ENCODE peak calls at places on chromosomes 13 and 19, in eight cellular contexts. One of them, this sample, is unnamed. For H3K4me1, the result is how much of the 10 kb centered on the place peaks cover.

GRCh38 chr19:5947435-5947834 is 30.5 kb downstream of the RANBP3 start:
- DNase-seq in fibroblast of lung: peak
- DNase-seq in body of pancreas: peak
- DNase-seq in adipocyte: no peak
- DNase-seq in RWPE2: no peak
- DNase-seq in IMR-90: peak
- DNase-seq in astrocyte: peak
- DNase-seq in CD8-positive, alpha-beta memory T cell: no peak
- DNase-seq in this sample: no peak

GRCh38 chr13:66469745-66470144 is 760.4 kb downstream of the PCDH9 start:
- DNase-seq in fibroblast of lung: no peak
- DNase-seq in body of pancreas: no peak
- DNase-seq in adipocyte: no peak
- DNase-seq in RWPE2: no peak
- DNase-seq in IMR-90: no peak
- DNase-seq in astrocyte: no peak
- DNase-seq in CD8-positive, alpha-beta memory T cell: no peak
- DNase-seq in this sample: no peak

GRCh38 chr13:77733674-77734073 is 36.2 kb downstream of the SLAIN1 start:
- DNase-seq in fibroblast of lung: no peak
- DNase-seq in body of pancreas: no peak
- DNase-seq in adipocyte: no peak
- DNase-seq in RWPE2: no peak
- DNase-seq in IMR-90: no peak
- DNase-seq in astrocyte: no peak
- DNase-seq in CD8-positive, alpha-beta memory T cell: no peak
- DNase-seq in this sample: no peak

GRCh38 chr13:114077938-114078335 is 54.5 kb downstream of the RASA3 start:
- DNase-seq in fibroblast of lung: peak
- DNase-seq in body of pancreas: no peak
- DNase-seq in adipocyte: peak
- DNase-seq in RWPE2: no peak
- DNase-seq in IMR-90: peak
- DNase-seq in astrocyte: peak
- DNase-seq in CD8-positive, alpha-beta memory T cell: no peak
- DNase-seq in this sample: no peak

GRCh38 chr13:38872693-38873092 is 117.9 kb downstream of the STOML3 start:
- DNase-seq in fibroblast of lung: peak
- DNase-seq in body of pancreas: peak
- DNase-seq in adipocyte: peak
- DNase-seq in RWPE2: no peak
- DNase-seq in IMR-90: peak
- DNase-seq in astrocyte: peak
- DNase-seq in CD8-positive, alpha-beta memory T cell: peak
- DNase-seq in this sample: peak

GRCh38 chr13:73898276-73898675 is 235.9 kb downstream of the KLF12 start:
- DNase-seq in fibroblast of lung: no peak
- DNase-seq in body of pancreas: no peak
- DNase-seq in adipocyte: no peak
- DNase-seq in RWPE2: no peak
- DNase-seq in IMR-90: no peak
- DNase-seq in astrocyte: no peak
- DNase-seq in CD8-positive, alpha-beta memory T cell: no peak
- DNase-seq in this sample: no peak

GRCh38 chr13:27276188-27276587 is 5.6 kb downstream of the RASL11A start:
- DNase-seq in fibroblast of lung: no peak
- DNase-seq in body of pancreas: no peak
- DNase-seq in adipocyte: peak
- DNase-seq in RWPE2: no peak
- DNase-seq in IMR-90: peak
- DNase-seq in astrocyte: no peak
- DNase-seq in CD8-positive, alpha-beta memory T cell: no peak
- DNase-seq in this sample: no peak

GRCh38 chr19:8461376-8461775 is 16.6 kb downstream of the HNRNPM start:
- DNase-seq in fibroblast of lung: no peak
- DNase-seq in body of pancreas: no peak
- DNase-seq in adipocyte: no peak
- DNase-seq in RWPE2: no peak
- DNase-seq in IMR-90: no peak
- DNase-seq in astrocyte: no peak
- DNase-seq in CD8-positive, alpha-beta memory T cell: no peak
- DNase-seq in this sample: no peak

GRCh38 chr19:49869484-49870308 is 2.3 kb upstream of the PNKP start:
- DNase-seq in fibroblast of lung: peak
- DNase-seq in body of pancreas: peak
- DNase-seq in adipocyte: peak
- DNase-seq in RWPE2: peak
- DNase-seq in IMR-90: peak
- DNase-seq in astrocyte: peak
- DNase-seq in CD8-positive, alpha-beta memory T cell: peak
- DNase-seq in this sample: peak

GRCh38 chr13:27641711-27642502 is 20.2 kb downstream of the POLR1D start:
- DNase-seq in fibroblast of lung: peak
- DNase-seq in body of pancreas: no peak
- DNase-seq in adipocyte: no peak
- DNase-seq in RWPE2: no peak
- DNase-seq in IMR-90: no peak
- DNase-seq in astrocyte: peak
- DNase-seq in CD8-positive, alpha-beta memory T cell: no peak
- DNase-seq in this sample: no peak

GRCh38 chr19:41367848-41368301 is 3.9 kb upstream of the B9D2 start:
- DNase-seq in fibroblast of lung: peak
- DNase-seq in body of pancreas: peak
- DNase-seq in adipocyte: peak
- DNase-seq in RWPE2: no peak
- DNase-seq in IMR-90: peak
- DNase-seq in astrocyte: peak
- DNase-seq in CD8-positive, alpha-beta memory T cell: no peak
- DNase-seq in this sample: no peak

GRCh38 chr19:39968789-39969188 is 2.2 kb upstream of the PSMC4 start:
- DNase-seq in fibroblast of lung: no peak
- DNase-seq in body of pancreas: no peak
- DNase-seq in adipocyte: no peak
- DNase-seq in RWPE2: no peak
- DNase-seq in IMR-90: no peak
- DNase-seq in astrocyte: no peak
- DNase-seq in CD8-positive, alpha-beta memory T cell: no peak
- DNase-seq in this sample: no peak

GRCh38 chr13:27446986-27447583 is 3.3 kb downstream of the MTIF3 start:
- DNase-seq in fibroblast of lung: no peak
- DNase-seq in body of pancreas: no peak
- DNase-seq in adipocyte: no peak
- DNase-seq in RWPE2: no peak
- DNase-seq in IMR-90: no peak
- DNase-seq in astrocyte: no peak
- DNase-seq in CD8-positive, alpha-beta memory T cell: peak
- DNase-seq in this sample: peak

GRCh38 chr13:29270536-29271045 is 324.9 kb downstream of the SLC7A1 start:
- DNase-seq in fibroblast of lung: no peak
- DNase-seq in body of pancreas: no peak
- DNase-seq in adipocyte: no peak
- DNase-seq in RWPE2: no peak
- DNase-seq in IMR-90: no peak
- DNase-seq in astrocyte: no peak
- DNase-seq in CD8-positive, alpha-beta memory T cell: no peak
- DNase-seq in this sample: no peak

GRCh38 chr13:76934671-76935070 is 13.6 kb upstream of the ACOD1 start:
- DNase-seq in fibroblast of lung: no peak
- DNase-seq in body of pancreas: no peak
- DNase-seq in adipocyte: peak
- DNase-seq in RWPE2: no peak
- DNase-seq in IMR-90: no peak
- DNase-seq in astrocyte: no peak
- DNase-seq in CD8-positive, alpha-beta memory T cell: no peak
- DNase-seq in this sample: no peak

GRCh38 chr19:35977446-35978222 is 17.4 kb upstream of the SDHAF1 start:
- DNase-seq in fibroblast of lung: no peak
- DNase-seq in body of pancreas: no peak
- DNase-seq in adipocyte: no peak
- DNase-seq in RWPE2: no peak
- DNase-seq in IMR-90: no peak
- DNase-seq in astrocyte: no peak
- DNase-seq in CD8-positive, alpha-beta memory T cell: no peak
- DNase-seq in this sample: peak

GRCh38 chr19:29603308-29603707 is 2.8 kb upstream of the POP4 start:
- DNase-seq in fibroblast of lung: no peak
- DNase-seq in body of pancreas: no peak
- DNase-seq in adipocyte: no peak
- DNase-seq in RWPE2: no peak
- DNase-seq in IMR-90: no peak
- DNase-seq in astrocyte: no peak
- DNase-seq in CD8-positive, alpha-beta memory T cell: no peak
- DNase-seq in this sample: no peak

GRCh38 chr13:112719556-112719955 is 29.7 kb downstream of the ATP11A start:
- DNase-seq in fibroblast of lung: no peak
- DNase-seq in body of pancreas: no peak
- DNase-seq in adipocyte: no peak
- DNase-seq in RWPE2: no peak
- DNase-seq in IMR-90: no peak
- DNase-seq in astrocyte: no peak
- DNase-seq in CD8-positive, alpha-beta memory T cell: no peak
- DNase-seq in this sample: no peak

GRCh38 chr13:100887729-100888151 is 213.1 kb upstream of the TMTC4 start:
- DNase-seq in fibroblast of lung: peak
- DNase-seq in body of pancreas: no peak
- DNase-seq in adipocyte: peak
- DNase-seq in RWPE2: no peak
- DNase-seq in IMR-90: peak
- DNase-seq in astrocyte: peak
- DNase-seq in CD8-positive, alpha-beta memory T cell: no peak
- DNase-seq in this sample: no peak

GRCh38 chr19:52785506-52785905 is 1.1 kb downstream of the ZNF600 start:
- DNase-seq in fibroblast of lung: no peak
- DNase-seq in body of pancreas: no peak
- DNase-seq in adipocyte: no peak
- DNase-seq in RWPE2: no peak
- DNase-seq in IMR-90: no peak
- DNase-seq in astrocyte: no peak
- DNase-seq in CD8-positive, alpha-beta memory T cell: no peak
- DNase-seq in this sample: no peak
- H3K4me3 ChIP-seq in fibroblast of lung: no peak
- H3K4me3 ChIP-seq in body of pancreas: no peak
- H3K4me3 ChIP-seq in adipocyte: peak
- H3K4me3 ChIP-seq in RWPE2: peak
- H3K4me3 ChIP-seq in IMR-90: no peak
- H3K4me3 ChIP-seq in astrocyte: no peak
- H3K4me3 ChIP-seq in CD8-positive, alpha-beta memory T cell: no peak
- H3K4me3 ChIP-seq in this sample: no peak

DNA sequence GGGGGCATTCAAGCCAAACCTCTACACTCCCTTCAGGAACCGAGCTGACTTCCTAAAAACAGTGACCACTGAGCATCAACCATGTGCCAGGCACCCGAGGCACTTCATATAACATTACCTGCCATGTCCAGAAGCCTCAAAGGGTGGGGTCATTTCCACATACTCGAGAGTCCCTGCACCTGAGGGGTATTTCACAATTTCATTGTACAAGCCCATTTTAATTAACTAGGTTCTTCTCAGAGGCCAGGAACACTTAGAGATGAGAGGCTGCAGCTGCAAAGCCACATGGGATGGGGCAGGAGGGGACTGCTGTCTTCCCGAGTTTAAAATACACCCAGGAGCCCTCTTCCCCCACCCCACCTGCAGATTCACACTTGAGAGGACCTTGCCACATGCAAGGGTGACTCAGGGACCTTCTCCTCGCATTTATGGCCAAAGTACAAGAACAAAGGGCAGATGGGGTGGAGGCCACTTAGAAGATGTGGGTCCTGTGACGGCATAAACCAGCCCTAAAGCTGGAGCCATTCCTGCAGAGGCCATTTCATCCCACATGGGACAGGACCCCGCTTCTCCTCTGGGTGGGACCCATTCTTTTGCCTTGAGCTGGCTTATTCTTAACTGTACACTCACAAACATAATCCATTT is 43.9 kb downstream of the RAB20 start:
- DNase-seq in fibroblast of lung: no peak
- DNase-seq in body of pancreas: no peak
- DNase-seq in adipocyte: no peak
- DNase-seq in RWPE2: no peak
- DNase-seq in IMR-90: no peak
- DNase-seq in astrocyte: no peak
- DNase-seq in CD8-positive, alpha-beta memory T cell: no peak
- DNase-seq in this sample: no peak
- H3K4me1 ChIP-seq in fibroblast of lung: under half
- H3K4me1 ChIP-seq in body of pancreas: under half
- H3K4me1 ChIP-seq in adipocyte: under half
- H3K4me1 ChIP-seq in RWPE2: under half
- H3K4me1 ChIP-seq in IMR-90: under half
- H3K4me1 ChIP-seq in astrocyte: under half
- H3K4me1 ChIP-seq in CD8-positive, alpha-beta memory T cell: under half
- H3K4me1 ChIP-seq in this sample: under half

DNA sequence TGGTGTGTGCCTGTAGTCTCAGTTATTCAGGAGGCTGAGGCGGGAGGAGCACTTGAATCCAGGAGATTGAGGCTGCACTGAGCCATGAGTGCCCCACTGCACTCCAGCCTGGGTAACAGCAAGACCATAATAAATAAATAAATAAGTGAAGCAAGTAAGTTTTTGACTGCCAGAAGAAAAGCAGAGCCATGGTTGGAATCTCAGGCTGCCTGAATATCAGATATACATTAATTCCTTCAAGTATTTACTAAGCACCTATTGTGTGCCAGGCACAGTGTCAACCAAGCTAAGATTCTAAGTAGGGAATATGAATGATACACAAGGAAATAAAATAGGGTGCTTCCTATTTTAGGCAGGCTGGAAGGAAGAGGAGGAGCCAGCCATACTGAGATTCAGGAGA is 1.4 kb downstream of the GDF15 start:
- DNase-seq in fibroblast of lung: no peak
- DNase-seq in body of pancreas: no peak
- DNase-seq in adipocyte: no peak
- DNase-seq in RWPE2: no peak
- DNase-seq in IMR-90: no peak
- DNase-seq in astrocyte: no peak
- DNase-seq in CD8-positive, alpha-beta memory T cell: no peak
- DNase-seq in this sample: no peak
- H3K4me3 ChIP-seq in fibroblast of lung: peak
- H3K4me3 ChIP-seq in body of pancreas: no peak
- H3K4me3 ChIP-seq in adipocyte: peak
- H3K4me3 ChIP-seq in RWPE2: peak
- H3K4me3 ChIP-seq in IMR-90: peak
- H3K4me3 ChIP-seq in astrocyte: peak
- H3K4me3 ChIP-seq in CD8-positive, alpha-beta memory T cell: peak
- H3K4me3 ChIP-seq in this sample: no peak

DNA sequence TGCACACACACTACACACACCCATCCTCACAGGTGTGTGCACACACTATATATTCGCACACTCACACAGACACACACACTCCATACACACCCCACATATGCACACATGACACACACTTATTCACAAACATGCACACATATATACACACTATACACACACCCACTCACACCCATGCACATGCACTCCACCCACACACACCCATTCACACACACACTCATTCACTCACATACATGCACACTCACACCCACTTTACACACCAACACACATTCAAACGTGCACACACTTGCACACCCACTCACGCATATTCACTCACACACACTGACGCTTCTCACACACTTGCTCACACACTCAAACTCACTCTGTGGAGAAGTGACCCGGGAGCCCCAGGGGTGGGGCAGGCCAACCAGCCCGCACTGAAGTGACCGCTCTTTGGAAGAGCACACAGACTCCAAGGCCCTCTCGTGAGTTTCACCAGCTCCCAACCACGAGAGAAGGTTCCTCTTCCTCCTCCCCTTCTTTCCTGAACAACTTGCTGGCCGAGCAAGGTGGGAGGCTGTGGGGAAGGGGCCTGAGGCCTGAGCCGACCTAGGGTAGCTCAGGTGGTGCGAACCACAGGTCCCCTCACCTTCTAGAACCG is 86.1 kb upstream of the TM9SF2 start:
- DNase-seq in fibroblast of lung: no peak
- DNase-seq in body of pancreas: no peak
- DNase-seq in adipocyte: no peak
- DNase-seq in RWPE2: peak
- DNase-seq in IMR-90: no peak
- DNase-seq in astrocyte: no peak
- DNase-seq in CD8-positive, alpha-beta memory T cell: no peak
- DNase-seq in this sample: no peak
- H3K4me1 ChIP-seq in fibroblast of lung: under half
- H3K4me1 ChIP-seq in body of pancreas: under half
- H3K4me1 ChIP-seq in adipocyte: under half
- H3K4me1 ChIP-seq in RWPE2: under half
- H3K4me1 ChIP-seq in IMR-90: under half
- H3K4me1 ChIP-seq in astrocyte: under half
- H3K4me1 ChIP-seq in CD8-positive, alpha-beta memory T cell: half or more
- H3K4me1 ChIP-seq in this sample: under half

This sample was measured in DND-41.